ENCODE peak calls at places on chromosome 21, in nine cellular contexts. W is mesothelial cell of epicardium; G is activated naive CD8-positive, alpha-beta T cell treated with anti-CD3 and anti-CD28 coated beads, Interleukin-2, amount 50 U/mL, for 24 hours; S is SK-N-SH; F is cardiac muscle cell; Y is lower leg skin; K is NCI-H1436 treated with DMSO at 0.1 percent for 48 hours; T is posterior vena cava; I is neural progenitor cell. L is an unnamed sample.
A peak's percentile ranks its signal among the peaks of the same experiment; 100 is the strongest.

GRCh38 chr21:32653326-32653901 is 41.2 kb upstream of the CFAP298 start:
- DNase-seq in W (no peak), I (peak; percentile 43), T (no peak), S (peak; percentile 72), F (peak; percentile 39), K (no peak), G (peak; percentile 20), Y (no peak), L (peak; percentile 71)

GRCh38 chr21:45469273-45470086 is 64.5 kb downstream of the COL18A1 start:
- DNase-seq in W (no peak), S (no peak), G (no peak), T (peak; percentile 70), I (peak; percentile 83), F (no peak), K (no peak), Y (no peak), L (no peak)

GRCh38 chr21:42819861-42820512 is 59.4 kb downstream of the WDR4 start:
- DNase-seq in K (no peak), T (peak; percentile 52), W (peak; percentile 7), I (no peak), G (no peak), Y (no peak), F (no peak), S (no peak), L (no peak)

GRCh38 chr21:41112740-41113692 is 54.9 kb upstream of the BACE2 start:
- DNase-seq in K (no peak), S (peak; percentile 23), T (no peak), W (no peak), F (peak; percentile 80), I (peak; percentile 36), Y (peak; percentile 44), G (no peak), L (no peak)

GRCh38 chr21:27290020-27290419 is 323.1 kb upstream of the ADAMTS5 start:
- DNase-seq in T (no peak), I (no peak), W (no peak), G (no peak), K (no peak), F (no peak), Y (no peak), S (no peak), L (no peak)

GRCh38 chr21:37366488-37367300 is at the start of gene DYRK1A:
- DNase-seq in T (peak; percentile 99), W (peak; percentile 98), Y (peak; percentile 98), K (peak; percentile 83), I (peak; percentile 100), F (peak; percentile 99), S (peak; percentile 97), G (peak; percentile 98), L (peak; percentile 98)

GRCh38 chr21:41825216-41825615 is 53.9 kb downstream of the PRDM15 start:
- DNase-seq in Y (no peak), T (no peak), K (no peak), I (no peak), S (no peak), W (no peak), F (no peak), G (no peak), L (no peak)

GRCh38 chr21:14982336-14982735 is 82.5 kb downstream of the NRIP1 start:
- DNase-seq in S (no peak), G (no peak), W (no peak), I (no peak), T (no peak), F (no peak), K (no peak), Y (no peak), L (no peak)

GRCh38 chr21:41142051-41142795 is 25.7 kb upstream of the BACE2 start:
- DNase-seq in I (peak; percentile 21), Y (peak; percentile 37), K (no peak), T (peak; percentile 76), W (no peak), G (no peak), S (no peak), F (no peak), L (no peak)

GRCh38 chr21:26441081-26441610 is 131.9 kb downstream of the CYYR1 start:
- DNase-seq in I (no peak), T (no peak), F (no peak), Y (no peak), S (no peak), G (no peak), K (no peak), W (no peak), L (no peak)

GRCh38 chr21:28699591-28700259 is 293.0 kb downstream of the LTN1 start:
- DNase-seq in F (no peak), W (no peak), I (no peak), S (no peak), Y (no peak), G (no peak), T (no peak), K (no peak), L (no peak)

GRCh38 chr21:36889401-36889800 is 77.1 kb downstream of the HLCS start:
- DNase-seq in F (no peak), K (no peak), G (no peak), Y (no peak), S (no peak), W (no peak), T (no peak), I (no peak), L (peak; percentile 52)

GRCh38 chr21:20662523-20662922 is 335.7 kb upstream of the NCAM2 start:
- DNase-seq in K (no peak), T (no peak), Y (no peak), S (no peak), I (peak; percentile 39), W (no peak), G (no peak), F (no peak), L (no peak)

GRCh38 chr21:44065428-44065827 is 41.8 kb upstream of the PWP2 start:
- DNase-seq in G (peak; percentile 67), S (no peak), K (no peak), Y (no peak), W (no peak), F (no peak), I (no peak), T (no peak), L (no peak)

GRCh38 chr21:25845729-25846256 is 111.0 kb downstream of the GABPA start:
- DNase-seq in K (no peak), I (no peak), S (no peak), T (no peak), G (no peak), Y (no peak), W (no peak), F (no peak), L (no peak)

GRCh38 chr21:44837537-44837936 is 19.7 kb upstream of the SUMO3 start:
- DNase-seq in Y (no peak), I (no peak), S (no peak), W (no peak), K (no peak), G (no peak), T (no peak), F (no peak), L (no peak)

GRCh38 chr21:45550552-45551210 is 8.4 kb upstream of the SLC19A1 start:
- DNase-seq in W (no peak), S (no peak), G (peak; percentile 63), K (no peak), I (no peak), F (no peak), T (peak; percentile 80), Y (no peak), L (no peak)

GRCh38 chr21:20902511-20902910 is 95.7 kb upstream of the NCAM2 start:
- DNase-seq in W (no peak), S (no peak), F (no peak), K (no peak), T (no peak), G (no peak), I (no peak), Y (no peak), L (no peak)

GRCh38 chr21:45876381-45877159 is 105.0 kb upstream of the COL6A1 start:
- DNase-seq in I (peak; percentile 41), G (no peak), Y (no peak), F (peak; percentile 74), K (no peak), T (peak; percentile 73), W (no peak), S (peak; percentile 90), L (peak; percentile 31)

GRCh38 chr21:37073417-37074194 is 552 bp downstream of the TTC3 start:
- DNase-seq in K (no peak), G (peak; percentile 62), F (peak; percentile 28), I (peak; percentile 46), W (peak; percentile 63), T (peak; percentile 87), S (peak; percentile 61), Y (peak; percentile 56), L (peak; percentile 62)

GRCh38 chr21:45026833-45027232 is 47.5 kb upstream of the ADARB1 start:
- DNase-seq in S (peak; percentile 19), K (no peak), W (no peak), F (no peak), I (peak; percentile 51), G (no peak), Y (no peak), T (peak; percentile 73), L (no peak)

GRCh38 chr21:27269646-27270045 is 302.8 kb upstream of the ADAMTS5 start:
- DNase-seq in Y (peak; percentile 25), G (no peak), I (no peak), K (no peak), S (no peak), W (no peak), F (no peak), T (no peak), L (no peak)

GRCh38 chr21:41766883-41767605 is at the start of gene RIPK4:
- DNase-seq in F (peak; percentile 81), S (peak; percentile 73), K (no peak), G (peak; percentile 70), T (peak; percentile 82), Y (peak; percentile 60), I (peak; percentile 84), W (peak; percentile 70), L (peak; percentile 56)

GRCh38 chr21:37220433-37220980 is 46.6 kb downstream of the VPS26C start:
- DNase-seq in G (peak; percentile 41), T (no peak), S (peak; percentile 82), W (no peak), Y (no peak), K (no peak), I (no peak), F (peak; percentile 41), L (peak; percentile 77)

GRCh38 chr21:25925936-25926335 is 191.2 kb downstream of the GABPA start:
- DNase-seq in G (no peak), T (no peak), K (no peak), I (no peak), S (no peak), F (no peak), Y (no peak), W (no peak), L (no peak)

GRCh38 chr21:43318368-43318767 is 108.6 kb downstream of the SIK1 start:
- DNase-seq in F (peak; percentile 29), T (no peak), S (no peak), K (no peak), I (no peak), G (no peak), W (no peak), Y (no peak), L (no peak)